ENCODE peak calls at places on chromosomes 3 and 15, in nine cellular contexts. H, M, T, V, X, S, F, R and O are unnamed samples.

GRCh38 chr3:31491660-31492059 is 41.1 kb upstream of the STT3B start:
- DNase-seq in H (no peak), M (no peak), T (no peak), V (no peak), X (no peak), S (no peak), F (no peak), R (no peak), O (no peak)

GRCh38 chr15:48800811-48801460 is 9.9 kb downstream of the CEP152 start:
- DNase-seq in H (peak), M (no peak), T (peak), V (peak), X (peak), S (no peak), F (peak), R (no peak), O (peak)

GRCh38 chr3:134959516-134959915 is 164.5 kb downstream of the EPHB1 start:
- DNase-seq in H (no peak), M (no peak), T (no peak), V (no peak), X (no peak), S (no peak), F (no peak), R (no peak), O (no peak)

GRCh38 chr3:66053009-66053782 is 14.5 kb upstream of the MAGI1 start:
- DNase-seq in H (no peak), M (no peak), T (no peak), V (no peak), X (no peak), S (no peak), F (no peak), R (no peak), O (no peak)

GRCh38 chr15:31571676-31572075 is 245.0 kb downstream of the KLF13 start:
- DNase-seq in H (peak), M (no peak), T (no peak), V (no peak), X (no peak), S (no peak), F (no peak), R (no peak), O (no peak)

GRCh38 chr3:150081084-150081483 is 110.4 kb upstream of the PFN2 start:
- DNase-seq in H (no peak), M (no peak), T (peak), V (no peak), X (peak), S (no peak), F (no peak), R (no peak), O (no peak)

GRCh38 chr3:74267583-74268184 is 346.8 kb downstream of the CNTN3 start:
- DNase-seq in H (peak), M (no peak), T (peak), V (no peak), X (peak), S (peak), F (peak), R (no peak), O (peak)

GRCh38 chr3:17489139-17489538 is 253.3 kb downstream of the TBC1D5 start:
- DNase-seq in H (no peak), M (no peak), T (peak), V (no peak), X (peak), S (no peak), F (no peak), R (no peak), O (no peak)

GRCh38 chr15:85589873-85590272 is 204.9 kb downstream of the KLHL25 start:
- DNase-seq in H (no peak), M (peak), T (peak), V (no peak), X (no peak), S (no peak), F (no peak), R (no peak), O (peak)

GRCh38 chr3:123637841-123638240 is 53.0 kb upstream of the HACD2 start:
- DNase-seq in H (no peak), M (no peak), T (no peak), V (no peak), X (no peak), S (no peak), F (no peak), R (no peak), O (no peak)

GRCh38 chr15:47794266-47794914 is 77.1 kb downstream of the SEMA6D start:
- DNase-seq in H (no peak), M (no peak), T (peak), V (no peak), X (peak), S (no peak), F (peak), R (no peak), O (peak)

GRCh38 chr3:43728947-43729346 is 38.2 kb downstream of the ABHD5 start:
- DNase-seq in H (no peak), M (no peak), T (no peak), V (no peak), X (no peak), S (no peak), F (no peak), R (no peak), O (no peak)